ENCODE peak calls at places on chromosome 22, in seven cellular contexts. J is pancreas; W is T-helper 2 cell; M is left cardiac atrium; U is stimulated activated effector memory CD8-positive, alpha-beta T cell treated with anti-CD3 and anti-CD28 coated beads, Interleukin-12 subunit alpha, Interleukin-12 subunit beta, amount 100 ng/mL, for 72 hours; H is tibial artery; A is left kidney. F is an unnamed sample.
A peak's percentile ranks its signal among the peaks of the same experiment; 100 is the strongest.

GRCh38 chr22:39212721-39213376 is 31.9 kb downstream of the PDGFB start:
- DNase-seq in J (no peak), W (no peak), M (peak; percentile 22), U (no peak), H (no peak), A (no peak), F (no peak)

GRCh38 chr22:20398420-20398819 is 4.5 kb downstream of the ZNF74 start:
- DNase-seq in J (no peak), W (no peak), M (no peak), U (no peak), H (no peak), A (no peak), F (no peak)

GRCh38 chr22:44906999-44907644 is 102.7 kb downstream of the PHF21B start:
- DNase-seq in J (no peak), W (no peak), M (no peak), U (no peak), H (no peak), A (no peak), F (no peak)

GRCh38 chr22:19641983-19642451 is 72.3 kb upstream of the SEPTIN5 start:
- DNase-seq in J (no peak), W (no peak), M (no peak), U (no peak), H (no peak), A (no peak), F (no peak)

GRCh38 chr22:31891366-31892079 is 52.8 kb upstream of the YWHAH start:
- DNase-seq in J (no peak), W (no peak), M (no peak), U (no peak), H (no peak), A (peak; percentile 68), F (peak; percentile 18)

GRCh38 chr22:28570697-28571373 is 108.8 kb downstream of the TTC28 start:
- DNase-seq in J (no peak), W (no peak), M (no peak), U (no peak), H (no peak), A (no peak), F (no peak)

GRCh38 chr22:25853902-25854301 is 111.9 kb downstream of the MYO18B start:
- DNase-seq in J (no peak), W (no peak), M (no peak), U (no peak), H (no peak), A (peak; percentile 33), F (no peak)

GRCh38 chr22:36238348-36239149 is 778 bp downstream of the APOL2 start:
- DNase-seq in J (no peak), W (no peak), M (no peak), U (no peak), H (peak; percentile 54), A (no peak), F (no peak)

GRCh38 chr22:28802595-28803087 is 2.3 kb upstream of the XBP1 start:
- DNase-seq in J (no peak), W (no peak), M (no peak), U (no peak), H (no peak), A (no peak), F (no peak)

F was measured in IMR-90.